ENCODE peak calls at places on chromosomes 13 and 19, in four cellular contexts. One of them, this sample, is unnamed. For H3K27me3, the result is how much of the 10 kb centered on the place peaks cover.

GRCh38 chr13:69291292-69291906 is 816.2 kb upstream of the ATXN8OS start:
- DNase-seq in ovary: no peak
- DNase-seq in AG04450: no peak
- DNase-seq in endothelial cell of umbilical vein: no peak
- DNase-seq in this sample: no peak

GRCh38 chr19:17052439-17052838 is 22.8 kb downstream of the HAUS8 start:
- DNase-seq in AG04450: no peak
- DNase-seq in endothelial cell of umbilical vein: peak
- DNase-seq in ovary: peak
- DNase-seq in this sample: peak

GRCh38 chr13:72953391-72953960 is 105.3 kb upstream of the KLF5 start:
- DNase-seq in ovary: no peak
- DNase-seq in endothelial cell of umbilical vein: no peak
- DNase-seq in AG04450: no peak
- DNase-seq in this sample: no peak

GRCh38 chr13:90738881-90739280 is 608.6 kb upstream of the MIR17HG start:
- DNase-seq in endothelial cell of umbilical vein: no peak
- DNase-seq in AG04450: no peak
- DNase-seq in ovary: no peak
- DNase-seq in this sample: no peak

GRCh38 chr13:50310734-50311133 is 295.5 kb downstream of the KCNRG start:
- DNase-seq in AG04450: no peak
- DNase-seq in ovary: no peak
- DNase-seq in endothelial cell of umbilical vein: no peak
- DNase-seq in this sample: no peak

GRCh38 chr19:5154129-5154798 is 185.4 kb downstream of the KDM4B start:
- DNase-seq in ovary: peak
- DNase-seq in endothelial cell of umbilical vein: no peak
- DNase-seq in AG04450: no peak
- DNase-seq in this sample: peak

GRCh38 chr13:97043302-97043701 is 49.0 kb upstream of the OXGR1 start:
- DNase-seq in endothelial cell of umbilical vein: peak
- DNase-seq in AG04450: no peak
- DNase-seq in ovary: no peak
- DNase-seq in this sample: no peak

GRCh38 chr19:35479278-35479677 is 11.0 kb downstream of the KRTDAP start:
- DNase-seq in AG04450: no peak
- DNase-seq in endothelial cell of umbilical vein: no peak
- DNase-seq in ovary: no peak
- DNase-seq in this sample: no peak

GRCh38 chr13:90008707-90009149 is 1338.8 kb upstream of the MIR17HG start:
- DNase-seq in endothelial cell of umbilical vein: no peak
- DNase-seq in ovary: no peak
- DNase-seq in AG04450: no peak
- DNase-seq in this sample: no peak

GRCh38 chr13:107866666-107867623 is 348.4 kb downstream of the LIG4 start:
- DNase-seq in ovary: no peak
- DNase-seq in AG04450: no peak
- DNase-seq in endothelial cell of umbilical vein: peak
- DNase-seq in this sample: no peak

GRCh38 chr19:46847528-46847927 is 3.1 kb downstream of the AP2S1 start:
- DNase-seq in ovary: no peak
- DNase-seq in endothelial cell of umbilical vein: no peak
- DNase-seq in AG04450: no peak
- DNase-seq in this sample: no peak

GRCh38 chr19:38148337-38148736 is 75.7 kb downstream of the DPF1 start:
- DNase-seq in endothelial cell of umbilical vein: no peak
- DNase-seq in AG04450: no peak
- DNase-seq in ovary: no peak
- DNase-seq in this sample: no peak

GRCh38 chr19:49686503-49687088 is 2.8 kb upstream of the ADM5 start:
- DNase-seq in AG04450: no peak
- DNase-seq in endothelial cell of umbilical vein: no peak
- DNase-seq in ovary: no peak
- DNase-seq in this sample: no peak

GRCh38 chr19:58556633-58557252 is 1.7 kb downstream of the UBE2M start:
- DNase-seq in ovary: peak
- DNase-seq in endothelial cell of umbilical vein: no peak
- DNase-seq in AG04450: no peak
- DNase-seq in this sample: no peak

GRCh38 chr19:34676697-34677385 is at the start of gene SCGB2B2:
- DNase-seq in ovary: no peak
- DNase-seq in endothelial cell of umbilical vein: no peak
- DNase-seq in AG04450: no peak
- DNase-seq in this sample: no peak

GRCh38 chr13:101309014-101309619 is 107.2 kb downstream of the NALCN start:
- DNase-seq in ovary: no peak
- DNase-seq in AG04450: no peak
- DNase-seq in endothelial cell of umbilical vein: no peak
- DNase-seq in this sample: no peak

GRCh38 chr13:83825676-83826075 is 56.6 kb downstream of the SLITRK1 start:
- DNase-seq in AG04450: no peak
- DNase-seq in endothelial cell of umbilical vein: no peak
- DNase-seq in ovary: no peak
- DNase-seq in this sample: no peak

GRCh38 chr19:47229674-47230121 is 1.3 kb downstream of the BBC3 start:
- DNase-seq in endothelial cell of umbilical vein: peak
- DNase-seq in ovary: no peak
- DNase-seq in AG04450: no peak
- DNase-seq in this sample: no peak

GRCh38 chr13:92355213-92355612 is 871.4 kb upstream of the GPC6 start:
- DNase-seq in endothelial cell of umbilical vein: no peak
- DNase-seq in ovary: peak
- DNase-seq in AG04450: no peak
- DNase-seq in this sample: no peak

GRCh38 chr13:48194392-48194754 is 38.6 kb upstream of the ITM2B start:
- DNase-seq in endothelial cell of umbilical vein: no peak
- DNase-seq in ovary: no peak
- DNase-seq in AG04450: no peak
- DNase-seq in this sample: no peak

GRCh38 chr19:10502524-10503001 is 593 bp downstream of the KEAP1 start:
- DNase-seq in endothelial cell of umbilical vein: peak
- DNase-seq in AG04450: peak
- DNase-seq in ovary: peak
- DNase-seq in this sample: peak
- TF ChIP-seq CTCF in endothelial cell of umbilical vein: no peak
- TF ChIP-seq CTCF in AG04450: no peak
- TF ChIP-seq CTCF in ovary: no peak
- TF ChIP-seq CTCF in this sample: no peak

DNA sequence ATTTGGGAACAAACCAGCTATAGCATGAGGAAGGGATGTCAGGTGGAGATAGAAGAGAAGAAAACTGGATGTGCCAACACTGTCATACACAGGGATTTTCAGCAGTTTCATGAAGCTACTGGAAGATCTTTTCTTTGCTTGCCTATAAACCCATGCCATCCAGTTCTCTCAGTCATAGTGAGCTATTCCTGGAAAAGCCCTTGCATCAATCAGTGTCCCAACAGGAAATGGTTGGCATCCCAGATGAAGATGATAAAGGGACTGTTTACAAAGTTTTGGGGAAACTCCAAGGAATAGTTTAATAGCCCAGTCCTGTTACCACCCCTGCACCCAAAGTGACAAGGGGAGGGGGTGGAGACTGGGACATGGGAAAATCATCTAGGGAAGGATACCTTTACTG is 58.5 kb upstream of the ARGLU1 start:
- DNase-seq in endothelial cell of umbilical vein: no peak
- DNase-seq in AG04450: no peak
- DNase-seq in ovary: no peak
- DNase-seq in this sample: no peak
- H3K27me3 ChIP-seq in endothelial cell of umbilical vein: under half
- H3K27me3 ChIP-seq in AG04450: under half
- H3K27me3 ChIP-seq in ovary: under half
- H3K27me3 ChIP-seq in this sample: under half

DNA sequence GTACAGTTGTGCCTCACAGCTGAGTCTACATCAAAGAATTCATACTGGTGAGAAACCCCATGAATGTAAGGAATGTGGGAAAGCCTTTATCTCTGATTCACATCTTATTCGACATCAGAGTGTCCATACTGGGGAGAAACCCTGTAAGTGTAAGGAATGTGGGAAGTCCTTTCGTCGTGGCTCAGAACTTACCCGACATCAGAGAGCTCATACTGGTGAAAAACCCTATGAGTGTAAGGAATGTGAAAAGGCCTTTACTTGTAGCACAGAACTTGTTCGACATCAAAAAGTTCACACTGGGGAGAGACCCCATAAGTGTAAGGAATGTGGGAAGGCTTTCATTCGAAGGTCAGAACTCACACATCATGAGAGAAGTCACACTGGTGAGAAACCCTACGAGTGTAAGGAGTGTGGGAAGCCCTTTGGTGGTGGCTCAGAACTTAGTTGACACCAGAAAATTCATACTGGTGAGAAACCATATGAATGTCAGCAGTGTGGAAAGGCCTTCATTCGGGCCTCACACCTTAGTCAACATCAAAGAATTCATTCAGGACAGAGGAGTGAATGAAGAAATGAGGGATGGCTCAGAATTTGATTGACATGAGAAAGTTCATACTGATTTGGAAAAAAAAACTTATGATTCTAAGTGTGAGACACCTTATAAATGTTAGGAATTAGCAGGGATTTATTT is 80.9 kb upstream of the ZNF420 start:
- DNase-seq in ovary: no peak
- DNase-seq in AG04450: no peak
- DNase-seq in endothelial cell of umbilical vein: no peak
- DNase-seq in this sample: no peak
- TF ChIP-seq CTCF in ovary: no peak
- TF ChIP-seq CTCF in AG04450: no peak
- TF ChIP-seq CTCF in endothelial cell of umbilical vein: no peak
- TF ChIP-seq CTCF in this sample: no peak

GRCh38 chr19:18769989-18770528 is 21.0 kb downstream of the COMP start:
- DNase-seq in endothelial cell of umbilical vein: no peak
- DNase-seq in AG04450: no peak
- DNase-seq in ovary: no peak
- DNase-seq in this sample: no peak
- H3K27me3 ChIP-seq in endothelial cell of umbilical vein: under half
- H3K27me3 ChIP-seq in AG04450: under half
- H3K27me3 ChIP-seq in ovary: under half
- H3K27me3 ChIP-seq in this sample: under half

GRCh38 chr19:19362075-19362474 is 41.4 kb downstream of the MAU2 start:
- DNase-seq in endothelial cell of umbilical vein: no peak
- DNase-seq in ovary: no peak
- DNase-seq in AG04450: no peak
- DNase-seq in this sample: no peak

GRCh38 chr19:19361075-19361594 is 40.5 kb downstream of the MAU2 start:
- DNase-seq in AG04450: peak
- DNase-seq in ovary: peak
- DNase-seq in endothelial cell of umbilical vein: peak
- DNase-seq in this sample: peak

GRCh38 chr19:19371056-19371455 is 34.4 kb upstream of the GATAD2A start:
- DNase-seq in AG04450: no peak
- DNase-seq in ovary: no peak
- DNase-seq in endothelial cell of umbilical vein: no peak
- DNase-seq in this sample: no peak

GRCh38 chr19:19368087-19368486 is 37.4 kb upstream of the GATAD2A start:
- DNase-seq in ovary: no peak
- DNase-seq in AG04450: no peak
- DNase-seq in endothelial cell of umbilical vein: no peak
- DNase-seq in this sample: no peak

DNA sequence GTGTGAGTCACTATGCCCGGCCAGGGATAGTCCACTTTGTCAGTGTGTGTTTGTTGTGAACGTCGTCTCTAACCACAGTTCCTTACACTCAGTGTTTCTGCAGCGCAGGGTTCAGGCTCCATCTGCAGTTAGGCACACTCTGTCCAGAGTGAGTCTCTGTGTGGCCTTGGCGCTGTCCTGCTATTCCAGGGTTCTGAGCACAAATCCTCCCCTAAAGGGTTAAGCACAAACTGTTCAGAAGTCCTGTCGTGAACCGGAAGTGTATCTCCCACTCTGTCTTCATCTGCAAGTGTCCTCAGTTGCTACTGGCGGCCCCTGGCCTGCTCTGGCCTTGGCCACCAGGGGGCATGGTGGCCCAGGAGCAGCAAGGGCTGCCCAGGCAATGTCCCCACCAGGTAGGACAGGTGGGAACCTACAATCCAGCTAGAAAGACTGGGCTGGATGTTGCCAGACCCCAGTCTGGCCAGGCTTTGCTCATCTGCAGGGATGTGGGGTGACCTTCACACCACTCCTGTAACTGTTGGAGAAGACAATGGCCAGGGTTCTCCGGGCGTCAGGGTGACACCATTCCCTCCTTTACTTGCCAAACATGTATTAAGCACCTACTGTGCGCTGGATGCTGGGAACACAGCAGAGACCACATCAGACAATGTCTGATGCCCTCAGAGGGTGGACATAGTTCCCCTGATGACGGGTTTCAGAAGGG is 38.6 kb upstream of the GATAD2A start:
- DNase-seq in endothelial cell of umbilical vein: peak
- DNase-seq in AG04450: peak
- DNase-seq in ovary: peak
- DNase-seq in this sample: peak
- TF ChIP-seq CTCF in endothelial cell of umbilical vein: peak
- TF ChIP-seq CTCF in AG04450: peak
- TF ChIP-seq CTCF in ovary: peak
- TF ChIP-seq CTCF in this sample: peak

DNA sequence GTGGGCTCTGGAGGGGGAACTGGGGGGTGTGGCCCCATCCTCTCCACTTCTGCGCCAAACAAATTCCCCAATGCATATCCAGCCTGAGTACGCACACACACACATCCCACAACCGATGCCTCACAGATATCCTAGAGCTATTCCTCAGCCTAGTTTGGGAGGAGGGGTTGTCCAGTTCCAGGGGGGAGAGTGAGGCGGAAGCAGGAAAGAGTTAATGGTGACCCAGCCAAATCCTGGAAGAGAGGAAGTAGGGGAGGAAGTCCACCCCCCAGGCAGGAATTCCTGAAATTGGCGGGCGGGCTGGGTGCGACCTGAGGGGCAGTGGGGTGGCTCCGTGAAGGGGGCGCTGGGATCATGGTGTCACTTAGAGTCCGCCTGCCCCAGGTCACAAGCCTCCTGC is 897 bp downstream of the GPR4 start:
- DNase-seq in ovary: no peak
- DNase-seq in AG04450: no peak
- DNase-seq in endothelial cell of umbilical vein: peak
- DNase-seq in this sample: no peak
- H3K27me3 ChIP-seq in ovary: under half
- H3K27me3 ChIP-seq in AG04450: under half
- H3K27me3 ChIP-seq in endothelial cell of umbilical vein: under half
- H3K27me3 ChIP-seq in this sample: under half

This sample was measured in uterus.